ENCODE peak calls at places on chromosome 1, in ten cellular contexts. D is A172; W is left cardiac atrium; S is fibroblast of pulmonary artery; U is stimulated activated CD4-positive, alpha-beta T cell treated with anti-CD3 and anti-CD28 coated beads, Interleukin-2, amount 100 ng/mL, for 24 hours; H is AG08395; B is naive B cell; M is tibial artery; X is activated B cell treated with CpG ODN at 0.5 μM for 24 hours; R is left ventricle myocardium inferior. Y is an unnamed sample.

GRCh38 chr1:208280184-208280583 is 36.0 kb upstream of the PLXNA2 start:
- DNase-seq in D (no peak), W (no peak), S (no peak), U (no peak), H (no peak), B (no peak), M (no peak), X (no peak), R (no peak), Y (no peak)

GRCh38 chr1:115123116-115123515 is 33.8 kb upstream of the TSPAN2 start:
- DNase-seq in D (no peak), W (no peak), S (no peak), U (no peak), H (no peak), B (no peak), M (no peak), X (no peak), R (no peak), Y (no peak)

GRCh38 chr1:6612641-6613360 is 730 bp upstream of the PHF13 start:
- DNase-seq in D (peak), W (peak), S (peak), U (no peak), H (peak), B (no peak), M (peak), X (no peak), R (peak), Y (peak)

GRCh38 chr1:214117780-214118179 is 130.0 kb downstream of the PROX1 start:
- DNase-seq in D (no peak), W (no peak), S (no peak), U (no peak), H (no peak), B (no peak), M (no peak), X (no peak), R (no peak), Y (no peak)

GRCh38 chr1:235199441-235199840 is 38.4 kb upstream of the RBM34 start:
- DNase-seq in D (no peak), W (no peak), S (peak), U (no peak), H (peak), B (no peak), M (no peak), X (no peak), R (no peak), Y (no peak)

GRCh38 chr1:13965770-13966398 is 265.9 kb downstream of the PRDM2 start:
- DNase-seq in D (peak), W (peak), S (peak), U (no peak), H (peak), B (no peak), M (no peak), X (no peak), R (peak), Y (no peak)

GRCh38 chr1:228417061-228417460 is 400 bp upstream of the TRIM17 start:
- DNase-seq in D (no peak), W (no peak), S (no peak), U (no peak), H (no peak), B (no peak), M (no peak), X (no peak), R (no peak), Y (no peak)

GRCh38 chr1:198620951-198621824 is 17.7 kb upstream of the PTPRC start:
- DNase-seq in D (no peak), W (no peak), S (no peak), U (peak), H (no peak), B (peak), M (no peak), X (peak), R (no peak), Y (no peak)

GRCh38 chr1:157369808-157370521 is 182.3 kb downstream of the FCRL5 start:
- DNase-seq in D (peak), W (no peak), S (peak), U (peak), H (peak), B (peak), M (peak), X (no peak), R (no peak), Y (peak)

GRCh38 chr1:208520700-208521099 is 276.5 kb upstream of the PLXNA2 start:
- DNase-seq in D (no peak), W (no peak), S (no peak), U (no peak), H (peak), B (no peak), M (no peak), X (no peak), R (no peak), Y (peak)

GRCh38 chr1:54604572-54605370 is 18.6 kb downstream of the FAM151A start:
- DNase-seq in D (peak), W (no peak), S (no peak), U (peak), H (no peak), B (no peak), M (no peak), X (no peak), R (no peak), Y (no peak)

GRCh38 chr1:150995896-150996295 is 10.8 kb downstream of the MINDY1 start:
- DNase-seq in D (no peak), W (peak), S (peak), U (no peak), H (peak), B (peak), M (peak), X (no peak), R (peak), Y (peak)

GRCh38 chr1:228072658-228073043 is 9.9 kb upstream of the ARF1 start:
- DNase-seq in D (no peak), W (no peak), S (no peak), U (no peak), H (no peak), B (no peak), M (no peak), X (no peak), R (peak), Y (no peak)

GRCh38 chr1:230493264-230493663 is 67.1 kb upstream of the PGBD5 start:
- DNase-seq in D (no peak), W (no peak), S (no peak), U (no peak), H (no peak), B (no peak), M (no peak), X (no peak), R (no peak), Y (no peak)

GRCh38 chr1:58827298-58827697 is 43.5 kb upstream of the JUN start:
- DNase-seq in D (no peak), W (no peak), S (no peak), U (no peak), H (no peak), B (no peak), M (no peak), X (no peak), R (no peak), Y (no peak)

GRCh38 chr1:186175588-186175987 is 199.5 kb downstream of the TPR start:
- DNase-seq in D (no peak), W (no peak), S (peak), U (no peak), H (no peak), B (no peak), M (peak), X (no peak), R (no peak), Y (no peak)

GRCh38 chr1:59831529-59831928 is 16.8 kb downstream of the HOOK1 start:
- DNase-seq in D (no peak), W (no peak), S (no peak), U (no peak), H (no peak), B (no peak), M (no peak), X (no peak), R (no peak), Y (no peak)

GRCh38 chr1:201742476-201742875 is 86.5 kb upstream of the IPO9 start:
- DNase-seq in D (peak), W (no peak), S (no peak), U (no peak), H (no peak), B (no peak), M (peak), X (no peak), R (no peak), Y (no peak)

GRCh38 chr1:168476588-168477379 is 67.0 kb downstream of the XCL2 start:
- DNase-seq in D (no peak), W (no peak), S (peak), U (no peak), H (no peak), B (no peak), M (peak), X (no peak), R (no peak), Y (no peak)

GRCh38 chr1:40877681-40878080 is 15.5 kb upstream of the CITED4 start:
- DNase-seq in D (peak), W (peak), S (peak), U (peak), H (peak), B (no peak), M (peak), X (no peak), R (peak), Y (peak)

GRCh38 chr1:62437273-62437945 is 560 bp downstream of the USP1 start:
- DNase-seq in D (no peak), W (no peak), S (peak), U (no peak), H (no peak), B (peak), M (no peak), X (peak), R (no peak), Y (no peak)

GRCh38 chr1:42847111-42847580 is 733 bp downstream of the ZNF691 start:
- DNase-seq in D (no peak), W (no peak), S (no peak), U (peak), H (no peak), B (no peak), M (no peak), X (no peak), R (no peak), Y (no peak)

GRCh38 chr1:86758570-86758969 is 54.2 kb downstream of the SH3GLB1 start:
- DNase-seq in D (no peak), W (no peak), S (no peak), U (no peak), H (no peak), B (no peak), M (no peak), X (no peak), R (no peak), Y (no peak)

GRCh38 chr1:89995595-89996397 is 886 bp downstream of the ZNF326 start:
- DNase-seq in D (peak), W (no peak), S (no peak), U (no peak), H (no peak), B (no peak), M (no peak), X (no peak), R (no peak), Y (no peak)